ENCODE peak calls at places on chromosomes 4 and X, in four cellular contexts. E, Y, Q and X are unnamed samples.

GRCh38 chr4:173367285-173367684 is 3.5 kb upstream of the SAP30 start:
- DNase-seq in E (peak; percentile 13), Y (no peak), Q (no peak), X (no peak)

GRCh38 chr4:108849611-108850406 is 87.0 kb upstream of the ETNPPL start:
- DNase-seq in E (peak; percentile 24), Y (no peak), Q (no peak), X (no peak)

GRCh38 chr4:102663073-102663472 is 97.7 kb downstream of the MANBA start:
- DNase-seq in E (no peak), Y (no peak), Q (no peak), X (no peak)

GRCh38 chrX:16188687-16189086 is 21.4 kb downstream of the MAGEB17 start:
- DNase-seq in E (no peak), Y (no peak), Q (no peak), X (no peak)

GRCh38 chr4:47598320-47598719 is 113.2 kb downstream of the ATP10D start:
- DNase-seq in E (no peak), Y (no peak), Q (no peak), X (no peak)

GRCh38 chrX:103360092-103360491 is 3.8 kb downstream of the TCEAL9 start:
- DNase-seq in E (no peak), Y (no peak), Q (no peak), X (no peak)

GRCh38 chr4:131644619-131645018 is 1504.5 kb upstream of the PCDH10 start:
- DNase-seq in E (no peak), Y (peak; percentile 23), Q (no peak), X (peak; percentile 30)

GRCh38 chrX:70479197-70479969 is 34.7 kb downstream of the DLG3 start:
- DNase-seq in E (no peak), Y (no peak), Q (no peak), X (no peak)

GRCh38 chr4:48032721-48033120 is 16.1 kb downstream of the NIPAL1 start:
- DNase-seq in E (no peak), Y (no peak), Q (no peak), X (no peak)

GRCh38 chr4:37836838-37837413 is 10.4 kb downstream of the PGM2 start:
- DNase-seq in E (no peak), Y (no peak), Q (no peak), X (no peak)

GRCh38 chrX:40105791-40106676 is 8.3 kb upstream of the BCOR start:
- DNase-seq in E (peak; percentile 62), Y (no peak), Q (peak; percentile 62), X (peak; percentile 92)

GRCh38 chr4:123659759-123660158 is 263.2 kb downstream of the SPRY1 start:
- DNase-seq in E (no peak), Y (peak; percentile 13), Q (no peak), X (peak; percentile 14)

GRCh38 chr4:164876680-164877324 is at the start of gene APELA:
- DNase-seq in E (peak; percentile 36), Y (no peak), Q (no peak), X (peak; percentile 36)

GRCh38 chr4:25313194-25313895 is 771 bp downstream of the ZCCHC4 start:
- DNase-seq in E (no peak), Y (no peak), Q (no peak), X (peak; percentile 28)

GRCh38 chr4:164937576-164938270 is 39.7 kb downstream of the TRIM61 start:
- DNase-seq in E (no peak), Y (no peak), Q (no peak), X (peak; percentile 46)

GRCh38 chrX:30304866-30305265 is 4.3 kb downstream of the NR0B1 start:
- DNase-seq in E (no peak), Y (no peak), Q (no peak), X (no peak)

GRCh38 chr4:83237591-83237990 is 47.0 kb downstream of the COQ2 start:
- DNase-seq in E (no peak), Y (no peak), Q (no peak), X (no peak)

GRCh38 chr4:56049428-56050212 is 100.9 kb downstream of the CEP135 start:
- DNase-seq in E (peak; percentile 46), Y (peak; percentile 25), Q (no peak), X (peak; percentile 79)

DNA sequence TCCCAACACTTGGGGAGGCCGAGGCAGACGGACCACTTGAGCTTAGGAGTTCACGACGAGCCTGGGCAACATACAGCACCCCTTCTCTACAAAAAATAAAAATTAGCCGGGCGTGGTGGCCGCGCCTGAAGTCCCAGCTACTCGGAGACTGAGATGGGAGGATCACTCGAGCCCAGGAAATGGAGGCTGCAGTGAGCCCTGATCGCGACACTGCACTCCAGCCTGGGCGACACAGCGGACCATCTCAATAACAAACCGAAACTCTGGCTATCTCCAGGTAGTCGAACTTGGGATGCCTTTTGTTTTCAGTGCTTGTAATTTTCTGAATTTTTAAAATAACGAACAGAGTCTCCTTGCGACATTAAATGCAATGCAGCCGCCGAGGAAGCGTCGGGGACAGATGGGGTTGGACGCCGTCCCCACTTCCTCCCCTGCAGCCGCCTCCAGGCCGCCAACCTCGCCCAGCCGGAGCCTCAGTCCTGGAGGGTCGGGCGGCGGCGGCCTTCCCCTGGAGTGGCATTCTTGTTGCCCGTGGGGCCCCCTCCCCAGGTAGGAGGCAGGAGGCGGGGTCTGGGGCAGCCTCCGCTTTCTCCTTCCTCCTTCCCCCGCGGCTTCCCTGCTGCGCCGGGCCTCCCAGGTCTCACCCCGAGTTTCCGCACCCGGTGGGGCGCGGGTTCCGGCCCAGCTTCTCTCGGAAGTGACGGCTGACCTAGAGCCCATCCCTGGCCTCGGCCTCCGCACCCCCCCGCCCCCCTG is 14.6 kb downstream of the HMX1 start:
- DNase-seq in E (no peak), Y (no peak), Q (no peak), X (peak; percentile 82)
- H3K27me3 ChIP-seq in E (no peaks in the 10 kb centered on the region), Y (peaks cover 73% of the 10 kb centered on the region), Q (peaks cover 1% of the 10 kb centered on the region), X (peaks cover 82% of the 10 kb centered on the region)

GRCh38 chr4:3462790-3463415 is at the start of gene DOK7:
- DNase-seq in E (no peak), Y (no peak), Q (no peak), X (peak; percentile 89)

GRCh38 chr4:3464911-3465697 is 2.0 kb downstream of the DOK7 start:
- DNase-seq in E (no peak), Y (no peak), Q (no peak), X (peak; percentile 74)

GRCh38 chr4:3464349-3464905 is 1.3 kb downstream of the DOK7 start:
- DNase-seq in E (no peak), Y (no peak), Q (no peak), X (no peak)

GRCh38 chr4:3462321-3462789 is 751 bp upstream of the DOK7 start:
- DNase-seq in E (no peak), Y (no peak), Q (no peak), X (no peak)

DNA sequence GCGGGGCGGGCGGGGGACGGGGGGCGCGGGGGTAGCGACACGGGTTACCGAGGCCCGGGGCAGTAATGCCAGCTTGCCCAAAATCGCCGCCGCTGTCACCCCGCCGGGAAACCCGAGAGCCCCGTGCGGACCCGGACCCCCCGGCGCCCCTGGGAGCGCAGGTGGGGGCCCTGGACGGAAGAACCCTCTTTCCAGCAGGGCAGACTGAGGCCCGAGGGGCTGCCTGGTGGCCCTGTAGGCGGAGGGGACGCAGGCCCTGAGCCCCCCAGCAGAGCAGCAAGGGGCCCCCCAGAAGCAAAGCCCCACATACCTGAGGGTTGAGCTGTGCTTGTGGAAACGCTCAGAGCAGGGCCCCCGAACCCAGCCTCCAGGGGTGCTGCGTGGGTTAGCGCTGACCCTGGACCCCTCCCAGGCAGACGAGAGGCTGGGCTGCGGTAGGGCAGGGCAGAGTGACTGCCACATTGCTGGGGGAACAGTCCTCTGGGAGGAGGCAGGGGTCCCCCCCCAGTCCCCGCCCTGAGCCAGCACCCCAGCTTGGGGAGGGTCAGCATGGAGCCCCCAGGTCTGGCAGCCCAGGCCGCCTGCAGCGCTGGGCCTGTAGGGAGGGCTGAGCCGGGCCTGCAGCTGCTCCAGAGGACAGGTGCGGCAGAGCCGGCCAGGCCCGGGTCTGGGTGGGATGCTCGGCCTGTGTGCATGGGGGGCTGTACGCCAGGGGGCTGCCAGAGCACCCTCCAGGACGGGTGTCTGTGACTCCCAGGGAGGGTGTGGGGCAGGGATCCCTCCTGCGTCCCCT is 646 bp downstream of the DOK7 start:
- DNase-seq in E (no peak), Y (no peak), Q (no peak), X (peak; percentile 77)
- H3K27me3 ChIP-seq in E (no peaks in the 10 kb centered on the region), Y (peaks cover 86% of the 10 kb centered on the region), Q (peaks cover 3% of the 10 kb centered on the region), X (no peaks in the 10 kb centered on the region)

DNA sequence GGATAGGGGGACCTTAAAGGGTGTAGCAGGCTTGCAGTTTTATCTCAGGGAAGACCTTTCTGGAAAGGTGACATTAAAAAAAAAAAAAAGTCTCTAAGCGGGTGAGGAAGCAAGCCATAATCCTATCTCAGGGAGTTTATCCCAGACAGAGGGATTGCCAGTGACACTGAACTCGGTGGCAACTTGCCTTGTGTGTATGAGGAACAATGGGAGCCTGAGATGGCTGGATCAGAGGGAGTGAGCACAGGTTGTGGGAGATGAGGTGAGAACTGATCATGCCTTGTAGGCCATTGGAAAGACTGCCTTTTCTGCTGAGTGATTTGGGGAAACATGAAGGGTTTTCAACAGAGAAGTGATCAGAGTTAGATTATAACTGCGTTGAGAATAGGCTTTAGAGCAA is 31.1 kb downstream of the DTHD1 start:
- DNase-seq in E (no peak), Y (no peak), Q (no peak), X (no peak)
- H3K27me3 ChIP-seq in E (no peaks in the 10 kb centered on the region), Y (no peaks in the 10 kb centered on the region), Q (no peaks in the 10 kb centered on the region), X (no peaks in the 10 kb centered on the region)

GRCh38 chrX:153606503-153606902 is 7.6 kb upstream of the CCNQ start:
- DNase-seq in E (no peak), Y (no peak), Q (no peak), X (no peak)
- H3K27me3 ChIP-seq in E (no peaks in the 10 kb centered on the region), Y (peaks cover 6% of the 10 kb centered on the region), Q (no peaks in the 10 kb centered on the region), X (peaks cover 8% of the 10 kb centered on the region)

GRCh38 chrX:47172549-47172948 is 21.1 kb upstream of the UBA1 start:
- DNase-seq in E (no peak), Y (no peak), Q (no peak), X (peak; percentile 23)
- H3K27me3 ChIP-seq in E (no peaks in the 10 kb centered on the region), Y (no peaks in the 10 kb centered on the region), Q (no peaks in the 10 kb centered on the region), X (peaks cover 11% of the 10 kb centered on the region)

GRCh38 chrX:69072486-69073006 is 92.7 kb downstream of the PJA1 start:
- DNase-seq in E (no peak), Y (no peak), Q (no peak), X (no peak)
- H3K27me3 ChIP-seq in E (no peaks in the 10 kb centered on the region), Y (peaks cover 13% of the 10 kb centered on the region), Q (no peaks in the 10 kb centered on the region), X (no peaks in the 10 kb centered on the region)

GRCh38 chrX:134747006-134747405 is 88.7 kb upstream of the PLAC1 start:
- DNase-seq in E (no peak), Y (no peak), Q (no peak), X (no peak)
- H3K27me3 ChIP-seq in E (peaks cover 2% of the 10 kb centered on the region), Y (no peaks in the 10 kb centered on the region), Q (no peaks in the 10 kb centered on the region), X (no peaks in the 10 kb centered on the region)

GRCh38 chrX:135330709-135331108 is 21.4 kb downstream of the ETDC start:
- DNase-seq in E (no peak), Y (no peak), Q (no peak), X (no peak)
- H3K27me3 ChIP-seq in E (no peaks in the 10 kb centered on the region), Y (no peaks in the 10 kb centered on the region), Q (no peaks in the 10 kb centered on the region), X (peaks cover 20% of the 10 kb centered on the region)

GRCh38 chr4:88012652-88013051 is 5.2 kb downstream of the PKD2 start:
- DNase-seq in E (no peak), Y (no peak), Q (no peak), X (no peak)

GRCh38 chr4:88018471-88018870 is 11.0 kb downstream of the PKD2 start:
- DNase-seq in E (no peak), Y (no peak), Q (no peak), X (no peak)

GRCh38 chr4:88017516-88018302 is 10.3 kb downstream of the PKD2 start:
- DNase-seq in E (no peak), Y (no peak), Q (no peak), X (no peak)

GRCh38 chr4:88014506-88014905 is 7.1 kb downstream of the PKD2 start:
- DNase-seq in E (no peak), Y (no peak), Q (no peak), X (no peak)

GRCh38 chr4:88015659-88016295 is 8.3 kb downstream of the PKD2 start:
- DNase-seq in E (no peak), Y (no peak), Q (no peak), X (no peak)
- H3K27me3 ChIP-seq in E (no peaks in the 10 kb centered on the region), Y (no peaks in the 10 kb centered on the region), Q (no peaks in the 10 kb centered on the region), X (no peaks in the 10 kb centered on the region)